ENCODE peak calls at places on chromosome 5, in eight cellular contexts. G is MM.1S, T is mammary epithelial cell, I is fibroblast of pulmonary artery, Y is Caco-2, Q is nephron progenitor cell, B is AG09309, M is endodermal cell. W is an unnamed sample.
A peak's percentile ranks its signal among the peaks of the same experiment; 100 is the strongest.

GRCh38 chr5:100777680-100778281 is 125.3 kb downstream of the ST8SIA4 start:
- DNase-seq in G (peak; percentile 31), T (peak; percentile 75), I (peak; percentile 90), Y (no peak), Q (no peak), B (peak; percentile 41), M (no peak), W (no peak)

GRCh38 chr5:969421-969839 is 39.2 kb upstream of the NKD2 start:
- DNase-seq in G (no peak), T (no peak), I (peak; percentile 85), Y (no peak), Q (no peak), B (no peak), M (no peak), W (no peak)

GRCh38 chr5:29169851-29170250 is 2023.6 kb upstream of the CDH6 start:
- DNase-seq in G (no peak), T (no peak), I (no peak), Y (no peak), Q (no peak), B (no peak), M (no peak), W (no peak)

GRCh38 chr5:893711-894110 is 1.0 kb downstream of the TRIP13 start:
- DNase-seq in G (peak; percentile 94), T (no peak), I (no peak), Y (no peak), Q (no peak), B (no peak), M (no peak), W (no peak)

GRCh38 chr5:180394031-180394636 is 41.0 kb upstream of the GFPT2 start:
- DNase-seq in G (no peak), T (no peak), I (no peak), Y (no peak), Q (no peak), B (no peak), M (peak; percentile 68), W (no peak)

GRCh38 chr5:5585751-5586341 is 163.4 kb downstream of the ICE1 start:
- DNase-seq in G (no peak), T (no peak), I (no peak), Y (no peak), Q (no peak), B (no peak), M (no peak), W (no peak)

GRCh38 chr5:155728857-155729683 is 597.9 kb upstream of the SGCD start:
- DNase-seq in G (no peak), T (peak; percentile 13), I (no peak), Y (no peak), Q (peak; percentile 34), B (no peak), M (peak; percentile 75), W (no peak)

GRCh38 chr5:5158472-5158895 is 18.4 kb downstream of the ADAMTS16 start:
- DNase-seq in G (no peak), T (no peak), I (peak; percentile 7), Y (no peak), Q (no peak), B (peak; percentile 4), M (no peak), W (no peak)

GRCh38 chr5:150651382-150651781 is 9.7 kb upstream of the MYOZ3 start:
- DNase-seq in G (no peak), T (no peak), I (no peak), Y (no peak), Q (no peak), B (no peak), M (peak; percentile 59), W (no peak)

GRCh38 chr5:141929398-141930058 is 5.9 kb downstream of the DELE1 start:
- DNase-seq in G (no peak), T (no peak), I (no peak), Y (no peak), Q (no peak), B (no peak), M (no peak), W (no peak)

GRCh38 chr5:153534102-153534501 is 43.6 kb downstream of the GRIA1 start:
- DNase-seq in G (no peak), T (no peak), I (no peak), Y (no peak), Q (peak; percentile 10), B (no peak), M (no peak), W (no peak)

GRCh38 chr5:146965781-146966659 is 87.5 kb upstream of the PPP2R2B start:
- DNase-seq in G (peak; percentile 74), T (peak; percentile 62), I (peak; percentile 85), Y (peak; percentile 82), Q (peak; percentile 64), B (peak; percentile 33), M (peak; percentile 88), W (peak; percentile 70)

GRCh38 chr5:142202282-142202681 is 93.7 kb downstream of the NDFIP1 start:
- DNase-seq in G (no peak), T (peak; percentile 49), I (peak; percentile 62), Y (no peak), Q (no peak), B (no peak), M (no peak), W (no peak)

GRCh38 chr5:157516626-157517325 is 56.8 kb downstream of the NIPAL4 start:
- DNase-seq in G (no peak), T (peak; percentile 55), I (peak; percentile 93), Y (no peak), Q (no peak), B (peak; percentile 79), M (no peak), W (no peak)

GRCh38 chr5:20972419-20972925 is 984.5 kb upstream of the CDH18 start:
- DNase-seq in G (peak; percentile 76), T (peak; percentile 62), I (peak; percentile 86), Y (peak; percentile 30), Q (peak; percentile 6), B (no peak), M (peak; percentile 80), W (peak; percentile 40)

GRCh38 chr5:1254196-1254595 is 29.0 kb downstream of the SLC6A18 start:
- DNase-seq in G (no peak), T (no peak), I (no peak), Y (no peak), Q (no peak), B (no peak), M (no peak), W (no peak)

GRCh38 chr5:161547573-161548471 is 1.3 kb upstream of the GABRB2 start:
- DNase-seq in G (no peak), T (no peak), I (no peak), Y (no peak), Q (peak; percentile 51), B (no peak), M (peak; percentile 78), W (no peak)

GRCh38 chr5:177023247-177023703 is 779 bp downstream of the ZNF346 start:
- DNase-seq in G (no peak), T (peak; percentile 29), I (no peak), Y (peak; percentile 16), Q (no peak), B (no peak), M (no peak), W (no peak)

GRCh38 chr5:81657386-81657785 is 93.5 kb downstream of the SSBP2 start:
- DNase-seq in G (no peak), T (peak; percentile 48), I (no peak), Y (no peak), Q (no peak), B (no peak), M (no peak), W (peak; percentile 71)

GRCh38 chr5:141908796-141909195 is 14.9 kb upstream of the DELE1 start:
- DNase-seq in G (no peak), T (peak; percentile 65), I (no peak), Y (no peak), Q (no peak), B (no peak), M (no peak), W (no peak)

GRCh38 chr5:10741661-10742060 is 19.4 kb downstream of the DAP start:
- DNase-seq in G (no peak), T (no peak), I (no peak), Y (no peak), Q (no peak), B (no peak), M (no peak), W (no peak)
- TF ChIP-seq CTCF in G (no peak), T (no peak), I (no peak), Y (no peak), Q (no peak), B (no peak), M (peak; percentile 51), W (peak; percentile 35)

GRCh38 chr5:167608708-167609272 is 682.7 kb upstream of the WWC1 start:
- DNase-seq in G (no peak), T (peak; percentile 78), I (no peak), Y (no peak), Q (no peak), B (no peak), M (no peak), W (no peak)
- TF ChIP-seq CTCF in G (no peak), T (peak; percentile 32), I (peak; percentile 7), Y (no peak), Q (no peak), B (no peak), M (peak; percentile 61), W (no peak)

GRCh38 chr5:163505475-163506457 is at the start of gene MAT2B:
- DNase-seq in G (peak; percentile 96), T (peak; percentile 95), I (peak; percentile 95), Y (peak; percentile 95), Q (peak; percentile 95), B (no peak), M (peak; percentile 98), W (peak; percentile 96)
- TF ChIP-seq CTCF in G (peak; percentile 61), T (peak; percentile 17), I (peak; percentile 41), Y (peak; percentile 75), Q (peak; percentile 29), B (peak; percentile 53), M (peak; percentile 72), W (peak; percentile 46)

GRCh38 chr5:169548315-169548714 is 35.3 kb upstream of the SPDL1 start:
- DNase-seq in G (no peak), T (peak; percentile 38), I (peak; percentile 71), Y (peak; percentile 56), Q (no peak), B (peak; percentile 21), M (no peak), W (peak; percentile 7)
- TF ChIP-seq CTCF in G (no peak), T (peak; percentile 58), I (peak; percentile 54), Y (peak; percentile 57), Q (peak; percentile 54), B (peak; percentile 63), M (peak; percentile 77), W (peak; percentile 63)

GRCh38 chr5:113243349-113243664 is 191.5 kb downstream of the TSSK1B start:
- DNase-seq in G (no peak), T (no peak), I (no peak), Y (no peak), Q (no peak), B (no peak), M (no peak), W (no peak)
- TF ChIP-seq CTCF in G (no peak), T (no peak), I (no peak), Y (no peak), Q (no peak), B (no peak), M (no peak), W (no peak)